ENCODE peak calls at places on chromosomes 13 and 19, in four cellular contexts. C is cardiac fibroblast, V is GM13977, A is K562. B is an unnamed sample.

GRCh38 chr19:21022996-21023395 is 2.5 kb downstream of the ZNF430 start:
- DNase-seq in C (peak), V (peak), A (no peak), B (no peak)

GRCh38 chr13:68888832-68889231 is 1218.8 kb upstream of the ATXN8OS start:
- DNase-seq in C (no peak), V (no peak), A (no peak), B (no peak)

GRCh38 chr19:1145635-1146417 is 28.2 kb downstream of the SBNO2 start:
- DNase-seq in C (no peak), V (no peak), A (no peak), B (no peak)

GRCh38 chr13:67285611-67286010 is 55.5 kb upstream of the PCDH9 start:
- DNase-seq in C (no peak), V (no peak), A (no peak), B (no peak)

GRCh38 chr13:111610077-111610476 is 289.6 kb downstream of the TEX29 start:
- DNase-seq in C (no peak), V (no peak), A (no peak), B (peak)

GRCh38 chr13:27036236-27036981 is 135.2 kb downstream of the USP12 start:
- DNase-seq in C (peak), V (no peak), A (no peak), B (no peak)

GRCh38 chr19:38543807-38544568 is 73.8 kb downstream of the MAP4K1 start:
- DNase-seq in C (peak), V (peak), A (peak), B (no peak)

GRCh38 chr19:54414156-54414555 is 1.1 kb upstream of the TTYH1 start:
- DNase-seq in C (no peak), V (no peak), A (no peak), B (no peak)

GRCh38 chr13:93818345-93818744 is 591.7 kb downstream of the GPC6 start:
- DNase-seq in C (no peak), V (no peak), A (no peak), B (no peak)

GRCh38 chr13:63636231-63636993 is 2220.8 kb upstream of the PCDH20 start:
- DNase-seq in C (peak), V (peak), A (no peak), B (peak)

GRCh38 chr13:39612023-39612637 is 9.1 kb upstream of the LHFPL6 start:
- DNase-seq in C (peak), V (peak), A (peak), B (peak)

GRCh38 chr13:73368608-73369007 is 309.8 kb downstream of the KLF5 start:
- DNase-seq in C (no peak), V (no peak), A (no peak), B (no peak)

GRCh38 chr19:40740747-40741146 is 9.5 kb downstream of the ACTMAP start:
- DNase-seq in C (no peak), V (no peak), A (no peak), B (no peak)

GRCh38 chr19:17981611-17982010 is 14.7 kb downstream of the KCNN1 start:
- DNase-seq in C (no peak), V (no peak), A (no peak), B (no peak)

GRCh38 chr13:96279904-96280303 is 190.0 kb downstream of the HS6ST3 start:
- DNase-seq in C (no peak), V (no peak), A (no peak), B (no peak)

GRCh38 chr19:33194884-33195710 is 967 bp downstream of the LRP3 start:
- DNase-seq in C (peak), V (no peak), A (no peak), B (peak)

GRCh38 chr13:106967391-106967790 is 399.5 kb upstream of the ARGLU1 start:
- DNase-seq in C (no peak), V (no peak), A (no peak), B (no peak)

GRCh38 chr19:13997637-13997962 is 8.5 kb downstream of the RFX1 start:
- DNase-seq in C (no peak), V (peak), A (no peak), B (no peak)

GRCh38 chr19:33407716-33408115 is 34.2 kb downstream of the CEBPG start:
- DNase-seq in C (no peak), V (no peak), A (no peak), B (no peak)

GRCh38 chr19:19224150-19224851 is 12.5 kb downstream of the NCAN start:
- DNase-seq in C (no peak), V (no peak), A (no peak), B (no peak)

GRCh38 chr13:92251815-92252214 is 853.4 kb downstream of the GPC5 start:
- DNase-seq in C (no peak), V (no peak), A (no peak), B (no peak)

GRCh38 chr13:23325191-23325590 is 108.3 kb downstream of the SACS start:
- DNase-seq in C (no peak), V (peak), A (no peak), B (no peak)

GRCh38 chr13:28657784-28658538 is 969 bp upstream of the POMP start:
- DNase-seq in C (peak), V (no peak), A (no peak), B (no peak)

GRCh38 chr13:48562296-48563066 is 29.6 kb upstream of the RCBTB2 start:
- DNase-seq in C (no peak), V (peak), A (no peak), B (no peak)

GRCh38 chr13:46716821-46717220 is 80.1 kb downstream of the ESD start:
- DNase-seq in C (no peak), V (no peak), A (no peak), B (no peak)

GRCh38 chr13:108195146-108195545 is 20.2 kb downstream of the LIG4 start:
- DNase-seq in C (peak), V (no peak), A (no peak), B (no peak)

GRCh38 chr19:32231020-32231419 is 114.4 kb upstream of the ZNF507 start:
- DNase-seq in C (no peak), V (no peak), A (no peak), B (no peak)

GRCh38 chr13:31046711-31047279 is 114.3 kb downstream of the TEX26 start:
- DNase-seq in C (peak), V (no peak), A (no peak), B (no peak)

GRCh38 chr13:37984357-37984756 is 114.8 kb upstream of the TRPC4 start:
- DNase-seq in C (no peak), V (no peak), A (no peak), B (no peak)

GRCh38 chr13:27960362-27961226 is 8.5 kb downstream of the CDX2 start:
- DNase-seq in C (peak), V (peak), A (peak), B (peak)

GRCh38 chr13:42405665-42406390 is 133.9 kb downstream of the AKAP11 start:
- DNase-seq in C (peak), V (peak), A (no peak), B (no peak)

GRCh38 chr13:76976488-76976887 is 15.4 kb upstream of the CLN5 start:
- DNase-seq in C (no peak), V (no peak), A (no peak), B (no peak)

GRCh38 chr19:6061420-6062130 is 48.7 kb downstream of the RFX2 start:
- DNase-seq in C (no peak), V (no peak), A (no peak), B (no peak)

GRCh38 chr13:29540799-29541198 is 54.7 kb downstream of the SLC7A1 start:
- DNase-seq in C (no peak), V (no peak), A (no peak), B (no peak)

GRCh38 chr13:25463496-25463895 is 91.7 kb downstream of the ATP8A2 start:
- DNase-seq in C (peak), V (no peak), A (no peak), B (no peak)

GRCh38 chr13:65653548-65654078 is 1576.5 kb downstream of the PCDH9 start:
- DNase-seq in C (no peak), V (no peak), A (no peak), B (no peak)

GRCh38 chr19:35693835-35694599 is 10.3 kb upstream of the ZBTB32 start:
- DNase-seq in C (peak), V (peak), A (peak), B (peak)
- TF ChIP-seq CTCF in C (peak), V (peak), A (peak), B (peak)

DNA sequence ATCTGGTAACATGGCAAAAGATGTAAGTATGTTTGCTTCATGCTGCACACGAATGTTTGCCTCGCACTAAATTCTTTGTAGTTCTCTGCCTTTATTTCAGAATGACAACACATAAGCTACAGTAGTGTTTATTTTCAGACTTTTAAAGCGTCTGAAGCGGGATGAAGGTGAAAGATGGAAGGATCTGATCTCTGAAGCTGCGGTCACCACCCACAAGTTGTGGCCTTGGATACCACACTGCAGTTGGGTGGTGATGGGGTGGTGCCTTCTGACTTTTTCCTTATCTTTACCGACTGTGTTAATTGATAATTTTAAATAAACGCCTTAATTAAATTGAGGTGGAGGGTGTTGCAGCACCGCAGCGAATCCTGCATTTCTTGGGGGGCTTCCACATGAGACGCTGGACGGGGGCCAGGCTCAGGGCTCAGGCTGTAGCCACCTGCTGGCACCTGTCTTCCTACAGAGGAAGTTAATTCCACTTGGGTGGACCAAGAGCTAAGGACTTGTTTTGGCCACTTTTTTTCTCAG is 1.3 kb downstream of the TFDP1 start:
- DNase-seq in C (peak), V (no peak), A (no peak), B (no peak)
- TF ChIP-seq CTCF in C (no peak), V (no peak), A (no peak), B (no peak)

GRCh38 chr19:51701468-51702100 is 8.5 kb downstream of the SPACA6 start:
- DNase-seq in C (no peak), V (no peak), A (no peak), B (no peak)

GRCh38 chr19:51702103-51702753 is 9.1 kb downstream of the SPACA6 start:
- DNase-seq in C (peak), V (no peak), A (peak), B (peak)

GRCh38 chr19:51702754-51703654 is 9.9 kb downstream of the SPACA6 start:
- DNase-seq in C (no peak), V (no peak), A (no peak), B (no peak)

GRCh38 chr19:51704601-51705000 is 11.5 kb downstream of the SPACA6 start:
- DNase-seq in C (no peak), V (no peak), A (no peak), B (no peak)

DNA sequence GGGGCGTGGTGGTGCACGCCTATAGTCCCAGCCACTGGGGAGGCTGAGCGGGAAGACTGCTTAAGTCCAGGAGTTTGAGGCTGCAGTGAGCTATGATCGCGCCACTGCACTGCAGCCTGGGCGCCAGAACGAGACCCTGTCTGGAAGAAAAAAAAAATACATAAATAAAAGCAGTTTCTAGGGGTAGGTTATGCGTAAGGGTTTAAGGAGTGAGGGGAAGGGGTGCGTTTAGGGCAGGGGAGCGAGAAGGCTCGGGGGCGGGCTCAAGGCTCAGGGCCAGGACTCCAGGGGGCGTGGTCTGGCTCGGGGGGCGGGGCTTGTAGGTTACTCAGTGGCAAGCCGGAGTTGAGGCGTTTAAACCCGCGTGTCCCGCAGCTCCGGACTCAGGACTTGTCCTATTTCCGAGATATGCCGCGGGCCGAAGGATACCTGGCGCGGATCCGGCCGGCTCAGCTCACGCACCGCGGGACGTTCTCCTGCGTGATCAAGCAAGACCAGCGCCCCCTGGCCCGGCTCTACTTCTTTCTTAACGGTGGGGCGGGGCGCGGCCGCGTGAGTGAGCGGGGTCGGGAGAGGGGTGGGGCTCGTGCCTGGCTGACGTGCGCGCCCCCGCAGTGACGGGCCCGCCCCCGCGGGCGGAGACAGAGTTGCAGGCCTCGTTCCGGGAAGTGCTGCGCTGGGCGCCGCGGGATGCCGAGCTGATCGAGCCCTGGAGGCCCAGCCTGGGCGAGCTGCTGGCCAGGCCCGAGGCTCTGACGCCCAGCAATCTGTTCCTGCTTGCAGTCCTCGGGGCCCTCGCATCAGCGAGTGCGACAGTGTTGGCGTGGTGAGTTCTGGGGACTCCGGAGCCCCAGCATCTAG is 10.8 kb downstream of the SPACA6 start:
- DNase-seq in C (peak), V (peak), A (peak), B (peak)
- TF ChIP-seq CTCF in C (peak), V (peak), A (peak), B (no peak)

GRCh38 chr19:10796653-10797052 is 39.4 kb downstream of the TMED1 start:
- DNase-seq in C (no peak), V (no peak), A (no peak), B (no peak)

GRCh38 chr19:10802479-10802878 is 33.5 kb downstream of the TMED1 start:
- DNase-seq in C (no peak), V (no peak), A (no peak), B (no peak)

GRCh38 chr19:10797541-10798256 is 38.3 kb downstream of the TMED1 start:
- DNase-seq in C (peak), V (peak), A (no peak), B (no peak)

GRCh38 chr19:10800488-10800887 is 35.5 kb downstream of the TMED1 start:
- DNase-seq in C (no peak), V (no peak), A (no peak), B (no peak)

DNA sequence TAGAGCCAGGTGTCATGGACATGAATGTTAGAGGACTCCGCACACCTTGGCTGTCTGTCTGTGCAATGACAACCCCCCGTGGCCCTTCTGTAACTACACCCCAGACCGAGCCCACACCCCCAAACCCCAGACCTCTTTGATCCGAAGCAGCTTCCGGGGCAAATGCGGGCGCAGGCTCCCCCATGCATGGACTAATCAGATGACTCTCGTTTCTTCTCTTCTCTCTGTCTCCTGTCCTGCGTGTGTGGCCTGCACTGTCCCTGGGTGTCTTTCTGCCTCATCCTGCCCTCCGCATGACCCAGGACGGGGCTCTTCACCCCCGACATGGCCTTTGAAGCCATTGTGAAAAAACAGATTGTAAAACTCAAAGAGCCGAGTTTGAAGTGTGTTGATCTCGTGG is 38.9 kb downstream of the TMED1 start:
- DNase-seq in C (no peak), V (no peak), A (no peak), B (no peak)
- TF ChIP-seq CTCF in C (no peak), V (no peak), A (no peak), B (no peak)

GRCh38 chr13:100790405-100790804 is 115.8 kb upstream of the TMTC4 start:
- DNase-seq in C (no peak), V (no peak), A (no peak), B (no peak)

GRCh38 chr13:100798739-100799361 is 124.3 kb upstream of the TMTC4 start:
- DNase-seq in C (no peak), V (no peak), A (no peak), B (no peak)

GRCh38 chr13:100796463-100796862 is 121.9 kb upstream of the TMTC4 start:
- DNase-seq in C (no peak), V (no peak), A (no peak), B (no peak)

GRCh38 chr13:100797921-100798320 is 123.3 kb upstream of the TMTC4 start:
- DNase-seq in C (no peak), V (no peak), A (no peak), B (no peak)

GRCh38 chr13:100794575-100794974 is 120.0 kb upstream of the TMTC4 start:
- DNase-seq in C (no peak), V (no peak), A (no peak), B (no peak)
- TF ChIP-seq CTCF in C (no peak), V (no peak), A (no peak), B (no peak)

DNA sequence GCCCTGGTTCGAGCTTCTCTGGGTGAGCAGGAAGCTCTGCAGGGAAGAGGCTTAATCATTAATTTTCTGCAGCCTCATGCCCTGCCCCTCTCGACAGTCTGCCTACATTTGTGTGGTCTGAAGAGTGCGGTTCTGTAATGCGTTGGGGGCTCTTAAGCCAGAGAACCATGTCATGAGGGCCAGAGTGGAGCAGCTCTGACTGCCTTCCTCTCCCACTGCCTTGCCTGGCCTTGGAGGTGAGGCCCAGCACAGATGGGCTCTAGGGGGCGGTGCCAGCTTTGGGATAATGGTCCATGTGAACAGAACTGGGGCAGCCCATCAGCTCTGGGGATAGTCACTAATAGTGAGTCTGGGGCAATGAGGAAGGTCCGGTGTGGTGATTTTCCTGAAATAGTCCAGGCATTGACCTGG is 5.7 kb downstream of the FGF9 start:
- DNase-seq in C (no peak), V (peak), A (no peak), B (peak)
- TF ChIP-seq CTCF in C (no peak), V (peak), A (peak), B (no peak)

GRCh38 chr13:99766641-99767045 is 204.9 kb downstream of the ZIC5 start:
- DNase-seq in C (no peak), V (no peak), A (no peak), B (no peak)
- TF ChIP-seq CTCF in C (no peak), V (no peak), A (no peak), B (no peak)